ENCODE peak calls at places on chromosomes 2 and 18, in five cellular contexts. P is left ventricle myocardium inferior, V is NCI-H1105 treated with DMSO at 0.1 percent for 48 hours, A is sciatic nerve, N is A549. S is an unnamed sample.

GRCh38 chr2:183037281-183037659 is 987 bp downstream of the NCKAP1 start:
- DNase-seq in A (no peak), N (no peak), P (no peak), V (peak; percentile 20), S (no peak)

GRCh38 chr2:29360016-29360784 is 245.0 kb downstream of the CLIP4 start:
- DNase-seq in V (no peak), N (no peak), P (no peak), A (no peak), S (no peak)

GRCh38 chr18:76979111-76979751 is 153.4 kb downstream of the MBP start:
- DNase-seq in N (no peak), V (no peak), A (no peak), P (no peak), S (no peak)

GRCh38 chr2:68282814-68283812 is 30.8 kb upstream of the PPP3R1 start:
- DNase-seq in N (peak; percentile 70), V (peak; percentile 58), A (no peak), P (no peak), S (no peak)

GRCh38 chr2:70101174-70101573 is 13.9 kb downstream of the PCBP1 start:
- DNase-seq in A (no peak), P (no peak), N (no peak), V (no peak), S (no peak)

GRCh38 chr2:237492137-237492890 is 5.3 kb downstream of the MLPH start:
- DNase-seq in N (no peak), P (no peak), V (no peak), A (no peak), S (no peak)

GRCh38 chr2:139162456-139162855 is 382.3 kb upstream of the NXPH2 start:
- DNase-seq in N (no peak), A (no peak), V (no peak), P (no peak), S (no peak)

GRCh38 chr2:64720543-64721325 is 67.0 kb upstream of the SERTAD2 start:
- DNase-seq in V (no peak), A (no peak), P (no peak), N (no peak), S (no peak)

GRCh38 chr2:177929662-177930522 is 142.7 kb downstream of the PDE11A start:
- DNase-seq in P (no peak), N (no peak), A (no peak), V (peak; percentile 78), S (no peak)

GRCh38 chr2:28052691-28053090 is 162.2 kb downstream of the BABAM2 start:
- DNase-seq in N (no peak), V (no peak), A (no peak), P (no peak), S (no peak)

GRCh38 chr2:109128466-109129355 is at the start of gene SH3RF3:
- DNase-seq in N (peak; percentile 24), A (peak; percentile 77), V (peak; percentile 31), P (peak; percentile 68), S (no peak)

GRCh38 chr2:25362564-25363145 is 20.9 kb upstream of the DNMT3A start:
- DNase-seq in P (no peak), V (no peak), N (no peak), A (peak; percentile 76), S (no peak)

GRCh38 chr2:233565685-233566140 is 869 bp downstream of the USP40 start:
- DNase-seq in V (no peak), N (no peak), P (no peak), A (no peak), S (no peak)

GRCh38 chr18:26621161-26622026 is 73.0 kb upstream of the KCTD1 start:
- DNase-seq in N (peak; percentile 21), V (no peak), P (peak; percentile 33), A (peak; percentile 65), S (no peak)

S was measured in RWPE2.